ENCODE peak calls at places on chromosomes 11 and 22, in six cellular contexts. L, O, W, F, D and H are unnamed samples.

GRCh38 chr11:36360833-36361232 is 64.7 kb downstream of the PRR5L start:
- DNase-seq in L (no peak), O (no peak), W (no peak), F (no peak), D (no peak), H (no peak)

GRCh38 chr22:20419664-20419951 is 18.0 kb downstream of the SCARF2 start:
- DNase-seq in L (no peak), O (no peak), W (no peak), F (no peak), D (no peak), H (no peak)

GRCh38 chr11:706439-706956 is 467 bp downstream of the EPS8L2 start:
- DNase-seq in L (no peak), O (peak), W (peak), F (peak), D (no peak), H (no peak)

GRCh38 chr11:82494988-82495432 is 238.7 kb downstream of the FAM181B start:
- DNase-seq in L (no peak), O (no peak), W (peak), F (peak), D (no peak), H (peak)

GRCh38 chr22:45072322-45072903 is 62.6 kb upstream of the PHF21B start:
- DNase-seq in L (no peak), O (peak), W (peak), F (peak), D (no peak), H (no peak)

GRCh38 chr11:58059011-58059358 is 28.2 kb downstream of the OR6Q1 start:
- DNase-seq in L (no peak), O (peak), W (no peak), F (peak), D (no peak), H (no peak)

GRCh38 chr22:38957046-38957770 is at the start of gene APOBEC3A:
- DNase-seq in L (peak), O (no peak), W (peak), F (no peak), D (no peak), H (no peak)

GRCh38 chr11:17431139-17431538 is 42.7 kb upstream of the KCNJ11 start:
- DNase-seq in L (no peak), O (peak), W (no peak), F (no peak), D (no peak), H (no peak)

GRCh38 chr11:130653838-130654601 is 205.6 kb downstream of the ADAMTS15 start:
- DNase-seq in L (peak), O (peak), W (no peak), F (peak), D (no peak), H (no peak)

GRCh38 chr22:35470903-35471321 is 69.7 kb upstream of the RASD2 start:
- DNase-seq in L (peak), O (peak), W (no peak), F (no peak), D (no peak), H (no peak)

GRCh38 chr22:19042285-19043110 is 79.7 kb downstream of the DGCR2 start:
- DNase-seq in L (peak), O (no peak), W (no peak), F (no peak), D (no peak), H (no peak)

GRCh38 chr11:69817265-69818236 is 1.7 kb downstream of the FGF3 start:
- DNase-seq in L (peak), O (no peak), W (no peak), F (peak), D (no peak), H (no peak)

GRCh38 chr11:65796726-65797601 is 10.1 kb downstream of the OVOL1 start:
- DNase-seq in L (peak), O (no peak), W (no peak), F (no peak), D (no peak), H (no peak)

GRCh38 chr22:36331912-36332622 is 55.7 kb downstream of the MYH9 start:
- DNase-seq in L (peak), O (peak), W (no peak), F (peak), D (peak), H (peak)

GRCh38 chr11:122843281-122844150 is 5.2 kb downstream of the CRTAM start:
- DNase-seq in L (no peak), O (no peak), W (no peak), F (no peak), D (peak), H (peak)

GRCh38 chr11:128324051-128324481 is 263.3 kb downstream of the ETS1 start:
- DNase-seq in L (no peak), O (no peak), W (no peak), F (no peak), D (no peak), H (no peak)

GRCh38 chr11:65743928-65744698 is 23.5 kb upstream of the RNASEH2C start:
- DNase-seq in L (no peak), O (peak), W (peak), F (peak), D (no peak), H (no peak)

GRCh38 chr11:415640-416041 is 842 bp upstream of the SIGIRR start:
- DNase-seq in L (peak), O (no peak), W (no peak), F (no peak), D (no peak), H (no peak)

GRCh38 chr11:110797453-110797852 is 85.2 kb upstream of the ARHGAP20 start:
- DNase-seq in L (no peak), O (no peak), W (no peak), F (no peak), D (peak), H (peak)

GRCh38 chr11:34997872-34998548 is 81.6 kb downstream of the PDHX start:
- DNase-seq in L (no peak), O (peak), W (no peak), F (peak), D (peak), H (peak)

GRCh38 chr11:104781719-104782376 is 116.4 kb downstream of the CASP12 start:
- DNase-seq in L (no peak), O (no peak), W (peak), F (peak), D (no peak), H (no peak)

GRCh38 chr11:78310500-78310909 is 107.1 kb downstream of the GAB2 start:
- DNase-seq in L (no peak), O (peak), W (no peak), F (no peak), D (no peak), H (peak)

GRCh38 chr11:4092031-4092430 is 2.6 kb upstream of the RRM1 start:
- DNase-seq in L (no peak), O (no peak), W (no peak), F (no peak), D (no peak), H (no peak)

GRCh38 chr11:60197442-60197841 is 14.6 kb upstream of the MS4A6A start:
- DNase-seq in L (no peak), O (no peak), W (no peak), F (no peak), D (no peak), H (no peak)

GRCh38 chr11:40306938-40307548 is 1152.4 kb downstream of the LRRC4C start:
- DNase-seq in L (no peak), O (peak), W (no peak), F (peak), D (no peak), H (peak)

GRCh38 chr11:116507016-116507415 is 265.8 kb downstream of the BUD13 start:
- DNase-seq in L (no peak), O (no peak), W (no peak), F (no peak), D (no peak), H (no peak)

GRCh38 chr11:120532511-120533196 is 21.1 kb downstream of the GRIK4 start:
- DNase-seq in L (no peak), O (peak), W (no peak), F (no peak), D (no peak), H (no peak)

GRCh38 chr11:45146072-45147016 is at the start of gene PRDM11:
- DNase-seq in L (no peak), O (peak), W (peak), F (peak), D (peak), H (peak)

GRCh38 chr22:39520874-39521857 is 804 bp downstream of the ATF4 start:
- DNase-seq in L (peak), O (peak), W (no peak), F (peak), D (peak), H (peak)

GRCh38 chr11:74462631-74463030 is 4.7 kb downstream of the KCNE3 start:
- DNase-seq in L (no peak), O (no peak), W (no peak), F (no peak), D (no peak), H (no peak)

GRCh38 chr22:43270314-43270908 is 72.8 kb downstream of the SCUBE1 start:
- DNase-seq in L (no peak), O (no peak), W (peak), F (peak), D (no peak), H (peak)

GRCh38 chr11:110463153-110463552 is 33.4 kb downstream of the FDX1 start:
- DNase-seq in L (peak), O (peak), W (peak), F (peak), D (peak), H (no peak)

GRCh38 chr22:42719133-42719532 is 1.5 kb downstream of the A4GALT start:
- DNase-seq in L (no peak), O (no peak), W (no peak), F (no peak), D (peak), H (peak)

GRCh38 chr22:23180301-23180892 is at the start of gene BCR:
- DNase-seq in L (peak), O (peak), W (no peak), F (peak), D (peak), H (peak)

GRCh38 chr22:23179381-23180294 is 671 bp upstream of the BCR start:
- DNase-seq in L (peak), O (no peak), W (no peak), F (no peak), D (no peak), H (no peak)

GRCh38 chr22:23181763-23182288 is 1.5 kb downstream of the BCR start:
- DNase-seq in L (peak), O (no peak), W (no peak), F (no peak), D (no peak), H (no peak)

GRCh38 chr22:23182289-23183106 is 2.2 kb downstream of the BCR start:
- DNase-seq in L (peak), O (no peak), W (no peak), F (peak), D (peak), H (no peak)

DNA sequence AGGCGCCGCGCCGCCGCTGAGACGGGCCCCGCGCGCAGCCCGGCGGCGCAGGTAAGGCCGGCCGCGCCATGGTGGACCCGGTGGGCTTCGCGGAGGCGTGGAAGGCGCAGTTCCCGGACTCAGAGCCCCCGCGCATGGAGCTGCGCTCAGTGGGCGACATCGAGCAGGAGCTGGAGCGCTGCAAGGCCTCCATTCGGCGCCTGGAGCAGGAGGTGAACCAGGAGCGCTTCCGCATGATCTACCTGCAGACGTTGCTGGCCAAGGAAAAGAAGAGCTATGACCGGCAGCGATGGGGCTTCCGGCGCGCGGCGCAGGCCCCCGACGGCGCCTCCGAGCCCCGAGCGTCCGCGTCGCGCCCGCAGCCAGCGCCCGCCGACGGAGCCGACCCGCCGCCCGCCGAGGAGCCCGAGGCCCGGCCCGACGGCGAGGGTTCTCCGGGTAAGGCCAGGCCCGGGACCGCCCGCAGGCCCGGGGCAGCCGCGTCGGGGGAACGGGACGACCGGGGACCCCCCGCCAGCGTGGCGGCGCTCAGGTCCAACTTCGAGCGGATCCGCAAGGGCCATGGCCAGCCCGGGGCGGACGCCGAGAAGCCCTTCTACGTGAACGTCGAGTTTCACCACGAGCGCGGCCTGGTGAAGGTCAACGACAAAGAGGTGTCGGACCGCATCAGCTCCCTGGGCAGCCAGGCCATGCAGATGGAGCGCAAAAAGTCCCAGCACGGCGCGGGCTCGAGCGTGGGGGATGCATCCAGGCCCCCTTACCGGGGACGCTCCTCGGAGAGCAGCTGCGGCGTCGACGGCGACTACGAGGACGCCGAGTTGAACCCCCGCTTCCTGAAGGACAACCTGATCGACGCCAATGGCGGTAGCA is 819 bp downstream of the BCR start:
- DNase-seq in L (peak), O (no peak), W (no peak), F (peak), D (no peak), H (no peak)
- TF ChIP-seq CTCF in L (no peak), O (no peak), W (no peak), F (no peak), D (no peak), H (no peak)

DNA sequence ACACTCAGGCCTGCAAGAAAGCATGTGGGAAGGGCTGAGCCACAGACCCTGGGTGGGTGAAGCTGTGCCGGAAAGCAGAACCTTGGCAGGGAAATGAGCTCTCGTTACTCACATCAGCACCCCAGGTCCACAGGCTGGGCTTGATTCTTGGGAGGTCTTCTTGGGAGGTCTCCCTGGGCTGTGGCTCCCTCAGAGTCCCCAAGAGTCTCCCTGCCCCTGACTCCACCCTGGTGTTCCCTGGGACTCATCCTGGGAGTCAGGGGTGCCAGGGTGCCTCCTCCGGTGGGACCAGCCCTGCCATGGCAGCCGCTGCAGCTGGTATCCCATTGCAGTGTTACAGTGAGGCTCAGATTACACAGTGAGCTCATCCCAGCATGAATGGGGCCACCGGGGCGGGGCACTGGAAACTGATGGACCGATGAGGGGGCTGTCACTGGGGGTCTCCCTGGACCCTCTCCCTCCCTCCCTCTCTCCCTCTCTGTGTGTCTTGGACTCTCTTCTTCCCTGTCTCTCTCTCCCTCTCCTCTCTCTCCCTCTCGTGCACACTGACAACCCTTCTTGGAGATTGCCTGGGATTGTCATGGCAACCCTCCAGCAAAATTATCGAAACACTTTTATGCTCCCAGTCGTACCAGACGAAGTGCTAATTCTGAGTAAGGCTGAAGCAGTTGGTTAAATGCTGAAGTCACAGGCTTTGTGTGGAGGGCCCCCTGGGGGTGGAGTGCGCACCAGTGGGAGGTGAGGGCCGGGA is 8.7 kb upstream of the C11orf96 start:
- DNase-seq in L (no peak), O (peak), W (no peak), F (no peak), D (no peak), H (no peak)
- TF ChIP-seq CTCF in L (no peak), O (peak), W (no peak), F (no peak), D (no peak), H (no peak)

GRCh38 chr11:119152604-119153003 is 3.8 kb downstream of the ABCG4 start:
- DNase-seq in L (no peak), O (no peak), W (no peak), F (no peak), D (peak), H (no peak)

GRCh38 chr11:119155733-119156492 is 7.1 kb downstream of the ABCG4 start:
- DNase-seq in L (no peak), O (no peak), W (peak), F (peak), D (peak), H (no peak)

GRCh38 chr11:119154178-119154577 is 5.3 kb downstream of the ABCG4 start:
- DNase-seq in L (no peak), O (no peak), W (no peak), F (no peak), D (no peak), H (no peak)

GRCh38 chr11:119152043-119152442 is 3.2 kb downstream of the ABCG4 start:
- DNase-seq in L (no peak), O (no peak), W (no peak), F (no peak), D (peak), H (no peak)

DNA sequence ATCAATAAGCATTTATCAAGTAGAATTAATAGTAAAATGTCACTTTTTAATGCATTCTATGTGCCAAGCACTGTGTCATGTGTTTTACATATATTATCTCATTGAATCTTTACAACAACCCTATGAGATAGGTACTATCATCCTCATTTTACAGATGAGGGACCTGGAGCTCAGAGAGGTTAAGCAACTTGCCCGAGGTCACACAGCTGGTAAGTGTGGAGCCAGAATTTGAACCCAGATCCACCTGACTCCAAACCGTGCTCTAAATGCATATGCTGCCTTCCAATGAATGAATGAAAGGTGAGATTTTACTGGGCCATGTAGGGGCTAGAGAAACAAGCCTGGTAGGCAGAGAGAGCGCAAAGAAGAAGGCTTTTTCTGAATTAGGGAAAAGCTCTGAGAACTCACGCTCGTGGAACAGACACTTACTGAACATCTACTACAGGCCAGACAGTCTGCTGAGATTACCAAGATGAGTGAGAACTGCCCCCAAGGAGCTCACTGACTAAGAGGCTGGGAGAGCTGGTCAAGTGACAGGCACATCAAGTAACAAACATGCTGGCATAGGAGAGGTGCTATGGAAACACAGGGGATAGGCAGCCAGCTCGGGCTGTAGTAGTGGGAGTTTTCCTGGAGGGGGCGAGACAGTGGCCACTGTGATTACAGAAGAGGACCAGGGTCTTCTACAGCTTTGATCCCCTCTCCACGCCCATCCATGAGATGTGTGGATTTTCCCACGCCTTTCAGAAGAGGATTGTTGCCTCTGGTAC is 4.4 kb downstream of the ABCG4 start:
- DNase-seq in L (no peak), O (no peak), W (peak), F (no peak), D (peak), H (no peak)
- TF ChIP-seq CTCF in L (no peak), O (no peak), W (peak), F (peak), D (no peak), H (no peak)

DNA sequence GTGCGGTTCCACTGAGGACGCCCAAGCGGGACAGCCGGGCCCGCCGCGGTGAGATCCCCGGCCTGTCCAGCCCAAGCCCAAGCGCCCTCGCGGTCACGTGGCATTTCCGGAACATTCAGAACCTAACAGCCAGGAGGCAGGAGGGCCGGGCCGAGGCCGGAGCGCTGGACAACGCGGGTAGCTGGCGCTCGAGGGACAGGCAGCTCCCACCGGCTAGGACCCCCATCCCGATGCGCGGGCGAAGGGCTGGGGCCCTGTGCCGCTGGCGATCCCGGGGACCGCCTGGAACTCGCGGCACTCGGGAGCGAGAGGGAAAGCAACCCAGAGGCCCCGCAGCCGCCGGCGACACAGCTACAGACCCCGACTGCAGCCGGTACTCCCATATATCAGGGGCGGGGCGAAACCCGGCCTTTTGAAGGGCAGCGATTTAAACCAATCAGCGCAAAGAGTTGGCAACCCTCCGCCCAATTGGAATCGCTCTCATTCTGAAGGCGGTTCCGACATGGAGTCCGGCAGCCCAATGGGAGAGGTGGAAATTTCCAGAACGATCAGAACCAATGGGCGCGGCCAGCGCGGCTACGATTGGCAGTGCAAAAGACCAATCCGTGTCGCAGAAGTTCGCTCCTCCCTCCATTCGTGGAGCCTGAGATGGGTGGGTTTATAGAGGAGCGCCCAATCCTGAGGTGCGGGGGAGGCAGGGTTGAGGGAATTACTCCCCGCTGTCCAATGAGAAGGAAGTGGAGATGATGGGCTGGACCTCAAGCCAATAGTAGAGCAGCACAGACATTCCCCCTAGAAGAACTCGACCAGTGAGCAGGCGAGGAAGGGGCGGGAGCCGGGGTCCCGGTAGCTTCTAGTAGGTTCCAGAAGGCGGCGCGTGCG is at the start of gene STIP1:
- DNase-seq in L (peak), O (peak), W (peak), F (peak), D (peak), H (peak)
- TF ChIP-seq CTCF in L (no peak), O (peak), W (peak), F (no peak), D (peak), H (no peak)